ENCODE peak calls at places on chromosomes 3 and 15, in five cellular contexts. R is A172, E is HFFc6, Q is glutamatergic neuron, I is right lobe of liver. L is an unnamed sample.

GRCh38 chr3:78497025-78497424 is 1270.8 kb downstream of the ROBO1 start:
- DNase-seq in R (no peak), E (no peak), Q (no peak), I (no peak), L (no peak)

GRCh38 chr3:53845103-53845880 is 927 bp downstream of the CHDH start:
- DNase-seq in Q (peak), R (peak), E (no peak), I (no peak), L (no peak)

GRCh38 chr15:71802770-71803169 is 7.6 kb upstream of the NR2E3 start:
- DNase-seq in R (no peak), Q (no peak), E (no peak), I (no peak), L (no peak)

GRCh38 chr3:185537369-185537970 is 14.9 kb downstream of the LIPH start:
- DNase-seq in R (peak), Q (no peak), E (peak), I (no peak), L (no peak)

GRCh38 chr3:190077646-190078045 is 43.1 kb downstream of the P3H2 start:
- DNase-seq in E (no peak), R (no peak), Q (no peak), I (no peak), L (no peak)

GRCh38 chr3:28022916-28023315 is 218.5 kb upstream of the CMC1 start:
- DNase-seq in E (no peak), R (no peak), Q (no peak), I (no peak), L (no peak)

GRCh38 chr3:128152419-128153155 is 694 bp upstream of the EEFSEC start:
- DNase-seq in E (peak), R (peak), Q (no peak), I (no peak), L (no peak)

GRCh38 chr3:136044980-136045745 is 79.6 kb downstream of the PPP2R3A start:
- DNase-seq in Q (no peak), E (no peak), R (no peak), I (no peak), L (no peak)

GRCh38 chr3:50971487-50971924 is 296.8 kb downstream of the DOCK3 start:
- DNase-seq in Q (no peak), I (no peak), R (peak), E (peak), L (peak)

GRCh38 chr3:177835008-177835407 is 637.7 kb upstream of the TBL1XR1 start:
- DNase-seq in R (peak), I (no peak), E (peak), Q (no peak), L (peak)

GRCh38 chr15:63724760-63725159 is 109.0 kb downstream of the HERC1 start:
- DNase-seq in Q (no peak), R (no peak), E (no peak), I (no peak), L (no peak)

GRCh38 chr3:11544413-11545181 is 99.1 kb downstream of the VGLL4 start:
- DNase-seq in R (no peak), Q (peak), E (no peak), I (no peak), L (peak)

GRCh38 chr3:19347701-19348100 is 199.4 kb downstream of the KCNH8 start:
- DNase-seq in I (no peak), Q (no peak), E (no peak), R (no peak), L (no peak)

GRCh38 chr15:77497108-77497737 is 76.5 kb downstream of the HMG20A start:
- DNase-seq in I (no peak), E (peak), R (peak), Q (no peak), L (no peak)

GRCh38 chr3:129618901-129619671 is 12.6 kb upstream of the PLXND1 start:
- DNase-seq in I (no peak), R (no peak), Q (no peak), E (no peak), L (no peak)

GRCh38 chr3:68699541-68699940 is 232.8 kb downstream of the TAFA4 start:
- DNase-seq in R (no peak), Q (no peak), I (no peak), E (no peak), L (no peak)

GRCh38 chr3:4774531-4774930 is 204.7 kb upstream of the BHLHE40 start:
- DNase-seq in Q (no peak), I (no peak), E (no peak), R (no peak), L (no peak)

GRCh38 chr3:67515778-67516177 is 138.6 kb downstream of the SUCLG2 start:
- DNase-seq in E (no peak), I (no peak), Q (no peak), R (no peak), L (no peak)

GRCh38 chr15:80694624-80695098 is 449 bp upstream of the ABHD17C start:
- DNase-seq in E (no peak), I (peak), R (no peak), Q (peak), L (no peak)

GRCh38 chr3:111750278-111750884 is 108.7 kb upstream of the PHLDB2 start:
- DNase-seq in E (no peak), I (no peak), R (no peak), Q (no peak), L (no peak)

GRCh38 chr3:31532587-31533168 is at the start of gene STT3B:
- DNase-seq in E (peak), R (peak), Q (peak), I (peak), L (peak)

GRCh38 chr15:100919481-100920405 is 586 bp downstream of the LRRK1 start:
- DNase-seq in I (peak), E (no peak), Q (no peak), R (no peak), L (no peak)

GRCh38 chr15:78695849-78696248 is 54.8 kb upstream of the CHRNB4 start:
- DNase-seq in Q (no peak), R (no peak), I (peak), E (no peak), L (no peak)

GRCh38 chr3:141709126-141709770 is 28.9 kb upstream of the RNF7 start:
- DNase-seq in I (no peak), R (no peak), E (no peak), Q (no peak), L (no peak)

GRCh38 chr3:170707899-170708298 is 122.0 kb upstream of the SLC7A14 start:
- DNase-seq in E (no peak), I (no peak), R (peak), Q (no peak), L (no peak)

GRCh38 chr3:190345027-190345821 is 23.0 kb upstream of the CLDN1 start:
- DNase-seq in I (no peak), Q (no peak), R (peak), E (peak), L (no peak)

GRCh38 chr3:53729130-53729529 is 117.1 kb downstream of the CHDH start:
- DNase-seq in R (no peak), Q (no peak), E (no peak), I (no peak), L (no peak)

GRCh38 chr3:191329654-191330308 is 545 bp downstream of the UTS2B start:
- DNase-seq in R (peak), Q (no peak), E (peak), I (peak), L (no peak)

GRCh38 chr3:43883729-43884396 is 193.1 kb downstream of the ABHD5 start:
- DNase-seq in Q (no peak), I (no peak), E (no peak), R (no peak), L (no peak)